ENCODE peak calls at places on chromosomes 3 and 15, in ten cellular contexts. K, I, O, D, G, P, T, S, R and A are unnamed samples.

GRCh38 chr3:165185707-165186327 is 10.4 kb downstream of the SLITRK3 start:
- DNase-seq in K (peak), I (peak), O (no peak), D (peak), G (peak), P (peak), T (peak), S (peak), R (peak), A (peak)

GRCh38 chr3:10437995-10438901 is 67.1 kb downstream of the ATP2B2 start:
- DNase-seq in K (peak), I (no peak), O (no peak), D (no peak), G (peak), P (no peak), T (no peak), S (no peak), R (no peak), A (peak)

GRCh38 chr3:1609416-1609815 is 489.2 kb upstream of the CNTN4 start:
- DNase-seq in K (no peak), I (no peak), O (no peak), D (no peak), G (no peak), P (no peak), T (no peak), S (no peak), R (peak), A (no peak)

GRCh38 chr3:45976191-45977091 is 19.2 kb downstream of the FYCO1 start:
- DNase-seq in K (no peak), I (no peak), O (no peak), D (no peak), G (peak), P (no peak), T (no peak), S (no peak), R (no peak), A (no peak)

GRCh38 chr3:67048067-67048715 is 50.1 kb downstream of the KBTBD8 start:
- DNase-seq in K (no peak), I (no peak), O (no peak), D (no peak), G (no peak), P (peak), T (peak), S (no peak), R (no peak), A (no peak)

GRCh38 chr15:56468271-56468912 is 3.5 kb upstream of the MNS1 start:
- DNase-seq in K (no peak), I (no peak), O (no peak), D (peak), G (no peak), P (peak), T (peak), S (no peak), R (no peak), A (peak)

GRCh38 chr15:72778796-72779195 is 4.8 kb downstream of the ADPGK start:
- DNase-seq in K (no peak), I (no peak), O (no peak), D (peak), G (no peak), P (no peak), T (no peak), S (no peak), R (no peak), A (no peak)

GRCh38 chr3:105496343-105496742 is 129.6 kb downstream of the ALCAM start:
- DNase-seq in K (no peak), I (no peak), O (no peak), D (no peak), G (no peak), P (no peak), T (no peak), S (no peak), R (no peak), A (no peak)

GRCh38 chr15:64895285-64896065 is 16.2 kb upstream of the ANKDD1A start:
- DNase-seq in K (no peak), I (peak), O (no peak), D (peak), G (peak), P (peak), T (peak), S (no peak), R (no peak), A (peak)

GRCh38 chr3:32238027-32238815 is at the start of gene CMTM8:
- DNase-seq in K (peak), I (peak), O (peak), D (no peak), G (peak), P (peak), T (peak), S (no peak), R (no peak), A (peak)

GRCh38 chr3:134060561-134061385 is 31.0 kb upstream of the SLCO2A1 start:
- DNase-seq in K (no peak), I (no peak), O (peak), D (no peak), G (no peak), P (no peak), T (no peak), S (no peak), R (no peak), A (no peak)

GRCh38 chr15:74542192-74543042 is 1.4 kb downstream of the ARID3B start:
- DNase-seq in K (no peak), I (no peak), O (no peak), D (no peak), G (no peak), P (no peak), T (peak), S (no peak), R (no peak), A (no peak)

GRCh38 chr3:30098656-30099454 is 507.5 kb upstream of the TGFBR2 start:
- DNase-seq in K (no peak), I (no peak), O (no peak), D (peak), G (no peak), P (no peak), T (no peak), S (no peak), R (no peak), A (peak)

GRCh38 chr15:95868970-95869369 is 461.5 kb upstream of the NR2F2 start:
- DNase-seq in K (no peak), I (no peak), O (no peak), D (no peak), G (no peak), P (no peak), T (no peak), S (no peak), R (no peak), A (no peak)

GRCh38 chr3:107740992-107741896 is 218.5 kb downstream of the BBX start:
- DNase-seq in K (no peak), I (no peak), O (no peak), D (peak), G (no peak), P (no peak), T (peak), S (peak), R (no peak), A (peak)

GRCh38 chr3:192570757-192571156 is 156.6 kb downstream of the FGF12 start:
- DNase-seq in K (no peak), I (no peak), O (no peak), D (no peak), G (no peak), P (no peak), T (no peak), S (no peak), R (no peak), A (peak)